ENCODE peak calls at places on chromosomes 1 and 21, in four cellular contexts. One of them, this sample, is unnamed.

GRCh38 chr1:116377564-116378529 is 4.8 kb downstream of the ATP1A1 start:
- DNase-seq in HCT116: no peak
- DNase-seq in K562: no peak
- DNase-seq in SK-N-SH: peak; percentile 38
- DNase-seq in this sample: no peak

GRCh38 chr1:157967205-157967604 is 26.2 kb upstream of the KIRREL1 start:
- DNase-seq in HCT116: no peak
- DNase-seq in SK-N-SH: no peak
- DNase-seq in K562: no peak
- DNase-seq in this sample: no peak

GRCh38 chr1:118325545-118326225 is 140.7 kb upstream of the SPAG17 start:
- DNase-seq in HCT116: no peak
- DNase-seq in SK-N-SH: no peak
- DNase-seq in K562: no peak
- DNase-seq in this sample: no peak

GRCh38 chr1:56910441-56910985 is 55.3 kb downstream of the C8B start:
- DNase-seq in SK-N-SH: no peak
- DNase-seq in K562: no peak
- DNase-seq in HCT116: no peak
- DNase-seq in this sample: no peak

GRCh38 chr1:227901906-227902640 is 45.7 kb downstream of the WNT9A start:
- DNase-seq in SK-N-SH: peak; percentile 70
- DNase-seq in K562: peak; percentile 66
- DNase-seq in HCT116: peak; percentile 37
- DNase-seq in this sample: no peak

GRCh38 chr1:161487483-161487827 is 17.8 kb upstream of the FCGR2A start:
- DNase-seq in K562: peak; percentile 66
- DNase-seq in HCT116: no peak
- DNase-seq in SK-N-SH: no peak
- DNase-seq in this sample: peak; percentile 33

GRCh38 chr1:198258491-198258890 is 101.7 kb downstream of the NEK7 start:
- DNase-seq in SK-N-SH: no peak
- DNase-seq in HCT116: no peak
- DNase-seq in K562: no peak
- DNase-seq in this sample: no peak

GRCh38 chr21:41751621-41752020 is 15.2 kb downstream of the RIPK4 start:
- DNase-seq in SK-N-SH: no peak
- DNase-seq in K562: no peak
- DNase-seq in HCT116: no peak
- DNase-seq in this sample: peak; percentile 75

GRCh38 chr1:5370321-5370720 is 621.9 kb downstream of the NPHP4 start:
- DNase-seq in HCT116: no peak
- DNase-seq in SK-N-SH: no peak
- DNase-seq in K562: no peak
- DNase-seq in this sample: no peak

GRCh38 chr1:231803353-231803752 is 176.8 kb downstream of the DISC1 start:
- DNase-seq in HCT116: no peak
- DNase-seq in SK-N-SH: no peak
- DNase-seq in K562: no peak
- DNase-seq in this sample: no peak

GRCh38 chr1:200005160-200005559 is 22.4 kb upstream of the NR5A2 start:
- DNase-seq in HCT116: no peak
- DNase-seq in SK-N-SH: no peak
- DNase-seq in K562: no peak
- DNase-seq in this sample: no peak

GRCh38 chr1:24276791-24277190 is 42.4 kb upstream of the GRHL3 start:
- DNase-seq in K562: no peak
- DNase-seq in SK-N-SH: no peak
- DNase-seq in HCT116: no peak
- DNase-seq in this sample: no peak

GRCh38 chr1:153677718-153678518 is 570 bp upstream of the NPR1 start:
- DNase-seq in K562: peak; percentile 54
- DNase-seq in SK-N-SH: peak; percentile 86
- DNase-seq in HCT116: peak; percentile 22
- DNase-seq in this sample: peak; percentile 70

GRCh38 chr21:17071093-17071492 is 441.8 kb upstream of the CXADR start:
- DNase-seq in HCT116: no peak
- DNase-seq in SK-N-SH: no peak
- DNase-seq in K562: no peak
- DNase-seq in this sample: no peak

GRCh38 chr21:32666258-32666657 is 54.1 kb upstream of the CFAP298 start:
- DNase-seq in SK-N-SH: no peak
- DNase-seq in HCT116: no peak
- DNase-seq in K562: no peak
- DNase-seq in this sample: no peak

GRCh38 chr1:178101654-178102053 is 7.8 kb downstream of the RASAL2 start:
- DNase-seq in K562: no peak
- DNase-seq in SK-N-SH: no peak
- DNase-seq in HCT116: no peak
- DNase-seq in this sample: no peak

GRCh38 chr1:184743062-184743756 is 11.4 kb downstream of the EDEM3 start:
- DNase-seq in HCT116: no peak
- DNase-seq in SK-N-SH: no peak
- DNase-seq in K562: peak; percentile 22
- DNase-seq in this sample: no peak

GRCh38 chr21:43198376-43198775 is 29.6 kb downstream of the CRYAA start:
- DNase-seq in SK-N-SH: no peak
- DNase-seq in K562: no peak
- DNase-seq in HCT116: no peak
- DNase-seq in this sample: no peak
- TF ChIP-seq JUND in SK-N-SH: no peak
- TF ChIP-seq JUND in K562: no peak
- TF ChIP-seq JUND in HCT116: no peak
- TF ChIP-seq JUND in this sample: no peak

GRCh38 chr1:55724551-55725325 is 509.6 kb upstream of the USP24 start:
- DNase-seq in K562: no peak
- DNase-seq in SK-N-SH: no peak
- DNase-seq in HCT116: no peak
- DNase-seq in this sample: no peak
- TF ChIP-seq JUND in K562: no peak
- TF ChIP-seq JUND in SK-N-SH: no peak
- TF ChIP-seq JUND in HCT116: no peak
- TF ChIP-seq JUND in this sample: no peak

GRCh38 chr1:40818264-40818961 is 34.8 kb downstream of the KCNQ4 start:
- DNase-seq in HCT116: no peak
- DNase-seq in K562: peak; percentile 82
- DNase-seq in SK-N-SH: no peak
- DNase-seq in this sample: no peak
- TF ChIP-seq JUND in HCT116: no peak
- TF ChIP-seq JUND in K562: no peak
- TF ChIP-seq JUND in SK-N-SH: no peak
- TF ChIP-seq JUND in this sample: no peak

DNA sequence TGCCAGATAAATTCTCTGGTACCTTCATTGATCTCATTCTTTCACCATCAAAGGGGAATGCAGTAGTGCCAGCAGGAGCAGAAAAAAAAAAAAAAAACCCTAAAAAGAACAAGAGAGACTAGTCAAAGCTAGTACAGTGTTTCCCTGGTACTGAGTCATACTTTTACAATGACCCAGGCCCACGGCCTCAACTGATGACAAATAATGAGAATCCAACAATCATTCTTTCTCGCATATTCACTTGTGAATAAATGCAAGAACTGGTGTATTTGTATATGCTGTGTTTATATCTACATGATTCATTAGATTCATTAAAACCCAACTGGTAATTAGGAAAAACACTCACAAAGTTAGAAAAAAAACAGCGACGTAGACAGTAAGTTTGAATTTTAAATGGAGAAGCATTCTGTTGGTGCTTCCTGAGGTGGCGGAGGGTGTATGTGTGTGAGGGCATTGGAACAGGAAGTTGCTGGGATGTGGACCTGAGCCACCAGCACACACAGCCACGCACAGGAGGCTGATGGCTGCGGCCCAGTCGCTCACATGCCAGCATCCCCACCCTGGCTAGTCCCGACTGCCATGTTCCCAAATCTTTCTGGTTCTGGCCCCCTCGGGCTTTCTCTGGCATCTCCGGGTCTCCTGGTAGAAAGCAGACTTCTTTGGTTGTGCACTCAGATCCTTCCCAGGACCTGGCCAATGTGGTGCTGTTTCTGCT is 121.5 kb upstream of the IRF2BP2 start:
- DNase-seq in SK-N-SH: no peak
- DNase-seq in K562: no peak
- DNase-seq in HCT116: peak; percentile 21
- DNase-seq in this sample: no peak
- TF ChIP-seq JUND in SK-N-SH: peak; percentile 84
- TF ChIP-seq JUND in K562: no peak
- TF ChIP-seq JUND in HCT116: peak; percentile 51
- TF ChIP-seq JUND in this sample: no peak

GRCh38 chr1:151416231-151416630 is 16.9 kb downstream of the PSMB4 start:
- DNase-seq in K562: no peak
- DNase-seq in HCT116: no peak
- DNase-seq in SK-N-SH: no peak
- DNase-seq in this sample: peak; percentile 71
- TF ChIP-seq JUND in K562: no peak
- TF ChIP-seq JUND in HCT116: no peak
- TF ChIP-seq JUND in SK-N-SH: no peak
- TF ChIP-seq JUND in this sample: no peak

GRCh38 chr1:79791488-79792211 is 785.1 kb upstream of the ADGRL4 start:
- DNase-seq in K562: no peak
- DNase-seq in HCT116: no peak
- DNase-seq in SK-N-SH: no peak
- DNase-seq in this sample: no peak
- TF ChIP-seq JUND in K562: no peak
- TF ChIP-seq JUND in HCT116: no peak
- TF ChIP-seq JUND in SK-N-SH: no peak
- TF ChIP-seq JUND in this sample: no peak

GRCh38 chr1:55329091-55329490 is 113.9 kb upstream of the USP24 start:
- DNase-seq in HCT116: no peak
- DNase-seq in K562: no peak
- DNase-seq in SK-N-SH: no peak
- DNase-seq in this sample: no peak
- TF ChIP-seq JUND in HCT116: no peak
- TF ChIP-seq JUND in K562: no peak
- TF ChIP-seq JUND in SK-N-SH: no peak
- TF ChIP-seq JUND in this sample: no peak

DNA sequence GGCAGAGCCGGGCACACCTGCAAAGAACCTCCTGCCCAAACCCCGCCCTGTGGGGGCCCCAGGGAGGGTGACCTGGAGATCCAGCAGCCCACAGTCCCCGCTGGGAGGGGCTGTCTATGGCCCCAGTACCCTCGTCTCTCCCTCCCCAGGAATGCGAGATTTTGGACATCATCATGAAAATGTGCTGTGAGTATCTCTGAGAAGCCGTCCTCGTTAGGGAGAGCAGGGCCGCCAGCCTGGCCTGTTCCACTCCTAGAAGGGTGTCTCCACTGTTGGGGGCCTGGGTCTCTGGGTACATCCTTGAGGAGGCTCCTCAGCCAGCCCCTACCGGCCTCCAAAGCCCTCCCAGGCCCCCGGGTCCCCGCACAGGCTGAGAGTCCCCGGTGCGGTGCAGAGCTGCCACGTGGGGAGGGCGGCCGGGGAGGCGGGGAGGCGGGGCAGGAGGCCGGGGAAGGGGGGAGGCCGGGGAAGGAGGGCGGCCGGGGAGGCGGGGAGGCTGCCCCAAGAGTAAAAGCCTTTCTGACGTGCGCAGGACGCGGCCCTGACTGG is 18.7 kb downstream of the COL6A1 start:
- DNase-seq in HCT116: no peak
- DNase-seq in SK-N-SH: no peak
- DNase-seq in K562: peak; percentile 50
- DNase-seq in this sample: no peak
- TF ChIP-seq JUND in HCT116: no peak
- TF ChIP-seq JUND in SK-N-SH: no peak
- TF ChIP-seq JUND in K562: no peak
- TF ChIP-seq JUND in this sample: no peak

GRCh38 chr1:168362991-168363390 is 82.3 kb downstream of the TBX19 start:
- DNase-seq in SK-N-SH: no peak
- DNase-seq in HCT116: no peak
- DNase-seq in K562: no peak
- DNase-seq in this sample: no peak
- TF ChIP-seq JUND in SK-N-SH: no peak
- TF ChIP-seq JUND in HCT116: no peak
- TF ChIP-seq JUND in K562: no peak
- TF ChIP-seq JUND in this sample: no peak

GRCh38 chr1:97200627-97201026 is 479.0 kb downstream of the PTBP2 start:
- DNase-seq in SK-N-SH: peak; percentile 4
- DNase-seq in HCT116: no peak
- DNase-seq in K562: no peak
- DNase-seq in this sample: no peak
- TF ChIP-seq JUND in SK-N-SH: no peak
- TF ChIP-seq JUND in HCT116: no peak
- TF ChIP-seq JUND in K562: no peak
- TF ChIP-seq JUND in this sample: no peak

This sample was measured in T47D.